ENCODE peak calls at places on chromosomes 16 and 17, in five cellular contexts. S, O, M, Z and W are unnamed samples.

GRCh38 chr17:12568358-12569251 is 97.1 kb upstream of the MYOCD start:
- DNase-seq in S (no peak), O (no peak), M (no peak), Z (no peak), W (no peak)

GRCh38 chr17:17558431-17558830 is 33.1 kb downstream of the PEMT start:
- DNase-seq in S (no peak), O (no peak), M (no peak), Z (no peak), W (no peak)

GRCh38 chr17:70171159-70171558 is 1.8 kb downstream of the KCNJ2 start:
- DNase-seq in S (no peak), O (no peak), M (no peak), Z (no peak), W (no peak)

GRCh38 chr17:12522743-12523181 is 142.9 kb upstream of the MYOCD start:
- DNase-seq in S (no peak), O (peak), M (no peak), Z (no peak), W (peak)

GRCh38 chr17:79080761-79081290 is 6.2 kb downstream of the ENGASE start:
- DNase-seq in S (no peak), O (no peak), M (no peak), Z (peak), W (no peak)

GRCh38 chr16:84647830-84648594 is at the start of gene KLHL36:
- DNase-seq in S (peak), O (no peak), M (peak), Z (peak), W (peak)

GRCh38 chr16:85541619-85542547 is 71.2 kb upstream of the GSE1 start:
- DNase-seq in S (no peak), O (no peak), M (no peak), Z (no peak), W (no peak)

GRCh38 chr17:18219016-18219415 is 6.4 kb upstream of the LLGL1 start:
- DNase-seq in S (no peak), O (peak), M (no peak), Z (peak), W (no peak)

GRCh38 chr17:41463746-41464145 is 3.4 kb downstream of the KRT32 start:
- DNase-seq in S (no peak), O (no peak), M (no peak), Z (no peak), W (no peak)

GRCh38 chr17:42843358-42843934 is 934 bp upstream of the AOC2 start:
- DNase-seq in S (peak), O (peak), M (peak), Z (no peak), W (peak)

GRCh38 chr17:40430272-40431230 is 12.7 kb upstream of the IGFBP4 start:
- DNase-seq in S (peak), O (no peak), M (no peak), Z (no peak), W (no peak)

GRCh38 chr17:64074704-64075484 is 54.5 kb upstream of the ICAM2 start:
- DNase-seq in S (no peak), O (no peak), M (no peak), Z (no peak), W (peak)

GRCh38 chr16:72877374-72878028 is 170.4 kb downstream of the ZFHX3 start:
- DNase-seq in S (peak), O (peak), M (no peak), Z (no peak), W (peak)

GRCh38 chr16:70705056-70705455 is 19.2 kb upstream of the MTSS2 start:
- DNase-seq in S (no peak), O (no peak), M (no peak), Z (no peak), W (no peak)

GRCh38 chr16:55275869-55276268 is 48.1 kb upstream of the IRX6 start:
- DNase-seq in S (no peak), O (no peak), M (no peak), Z (no peak), W (no peak)

GRCh38 chr16:58449306-58449705 is 50.6 kb upstream of the NDRG4 start:
- DNase-seq in S (no peak), O (no peak), M (no peak), Z (no peak), W (no peak)

GRCh38 chr17:57553991-57554825 is 190.9 kb downstream of the CCDC182 start:
- DNase-seq in S (no peak), O (no peak), M (no peak), Z (no peak), W (no peak)

GRCh38 chr17:82480345-82480744 is 21.8 kb downstream of the NARF start:
- DNase-seq in S (no peak), O (no peak), M (no peak), Z (no peak), W (no peak)

GRCh38 chr17:71232801-71233559 is 887.8 kb upstream of the SOX9 start:
- DNase-seq in S (no peak), O (no peak), M (no peak), Z (no peak), W (no peak)

GRCh38 chr17:71234349-71234748 is 886.5 kb upstream of the SOX9 start:
- DNase-seq in S (no peak), O (no peak), M (no peak), Z (no peak), W (no peak)

GRCh38 chr17:71237903-71238538 is 882.8 kb upstream of the SOX9 start:
- DNase-seq in S (no peak), O (peak), M (no peak), Z (no peak), W (peak)
- TF ChIP-seq CTCF in S (peak), O (peak), M (peak), Z (no peak), W (peak)

DNA sequence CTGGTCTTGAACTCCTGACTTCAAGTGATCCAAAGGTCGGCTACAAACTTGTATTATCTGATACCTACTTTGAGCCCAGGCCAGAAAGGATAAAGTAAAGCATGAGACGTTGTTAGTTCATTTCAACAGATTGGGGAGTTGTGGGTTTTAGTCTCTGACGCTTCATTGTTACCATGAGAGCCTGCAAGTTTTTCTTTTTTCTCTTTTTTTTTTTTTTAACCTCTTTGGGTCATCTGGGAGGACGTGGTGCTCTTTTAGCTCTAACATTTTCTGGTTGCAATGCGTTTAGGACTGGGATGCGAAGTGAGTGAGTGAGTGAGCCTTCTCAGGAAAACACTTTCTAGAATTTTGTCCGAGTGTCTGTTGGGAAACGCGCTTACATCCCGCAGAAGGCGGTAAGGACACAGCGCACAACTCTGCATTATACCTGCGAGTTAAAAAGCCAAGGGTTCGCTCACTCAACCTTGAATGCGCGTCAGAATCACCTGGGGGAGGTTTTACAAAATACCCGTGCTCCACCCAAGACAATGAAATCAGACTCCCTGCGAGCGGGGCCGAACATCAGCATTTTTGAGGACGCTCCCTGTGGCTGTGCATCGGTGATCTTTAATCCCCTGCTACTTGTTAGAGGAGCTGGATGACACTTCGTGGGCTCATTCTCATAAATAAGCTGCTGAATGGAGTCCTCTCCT is 704 bp upstream of the RNF135 start:
- DNase-seq in S (no peak), O (no peak), M (no peak), Z (peak), W (peak)
- H3K27ac ChIP-seq in S (peak), O (peak), M (peak), Z (peak), W (peak)

GRCh38 chr16:11100239-11100750 is 155.7 kb downstream of the SOCS1 start:
- DNase-seq in S (peak), O (peak), M (peak), Z (peak), W (no peak)
- TF ChIP-seq CTCF in S (no peak), O (peak), M (peak), Z (no peak), W (no peak)

GRCh38 chr17:75721463-75722011 is 278 bp downstream of the ITGB4 start:
- DNase-seq in S (no peak), O (no peak), M (no peak), Z (no peak), W (no peak)
- H3K27ac ChIP-seq in S (no peak), O (no peak), M (no peak), Z (no peak), W (peak)

DNA sequence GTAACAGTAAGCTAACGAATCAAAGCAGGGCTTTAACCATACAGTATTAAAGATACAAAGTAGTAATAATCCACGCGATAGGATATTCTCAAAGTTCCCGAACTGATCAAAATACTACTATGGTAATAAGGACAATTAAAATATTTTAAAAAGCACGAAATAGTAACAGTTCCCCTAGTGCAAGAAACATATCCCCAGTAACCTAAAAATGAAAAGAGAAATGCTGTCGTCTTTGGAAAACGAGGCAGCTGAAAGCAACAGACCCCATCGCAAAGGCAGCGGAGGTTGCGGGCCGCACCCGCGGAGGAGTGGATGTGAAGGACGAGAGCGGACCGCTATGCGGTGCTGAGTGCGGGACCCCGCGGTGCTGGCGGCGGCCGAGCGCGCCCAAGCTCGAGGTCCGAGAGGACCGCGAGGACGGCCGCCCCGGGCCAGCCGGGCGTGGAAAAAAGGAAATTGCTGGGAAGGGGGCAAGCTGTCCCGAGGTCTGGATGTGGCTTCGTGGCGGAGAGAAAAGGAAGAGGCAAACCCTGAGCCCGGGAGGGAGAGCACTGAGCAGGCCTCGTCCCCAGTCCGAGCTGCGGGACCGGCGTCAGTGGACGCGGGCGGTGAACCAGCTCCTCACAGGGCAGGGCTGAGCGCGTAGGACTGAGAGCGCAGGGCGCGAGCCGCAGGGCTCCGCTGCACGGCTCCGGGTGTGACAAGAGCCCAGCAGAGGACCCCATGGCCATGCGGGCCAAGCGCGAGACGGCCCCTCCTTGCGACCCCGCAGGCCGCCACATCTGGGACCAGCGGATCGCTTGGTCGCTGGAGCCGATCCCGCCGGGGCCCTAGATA is 2.1 kb downstream of the TBX4 start:
- DNase-seq in S (no peak), O (no peak), M (no peak), Z (no peak), W (no peak)
- TF ChIP-seq CTCF in S (no peak), O (no peak), M (no peak), Z (no peak), W (no peak)

DNA sequence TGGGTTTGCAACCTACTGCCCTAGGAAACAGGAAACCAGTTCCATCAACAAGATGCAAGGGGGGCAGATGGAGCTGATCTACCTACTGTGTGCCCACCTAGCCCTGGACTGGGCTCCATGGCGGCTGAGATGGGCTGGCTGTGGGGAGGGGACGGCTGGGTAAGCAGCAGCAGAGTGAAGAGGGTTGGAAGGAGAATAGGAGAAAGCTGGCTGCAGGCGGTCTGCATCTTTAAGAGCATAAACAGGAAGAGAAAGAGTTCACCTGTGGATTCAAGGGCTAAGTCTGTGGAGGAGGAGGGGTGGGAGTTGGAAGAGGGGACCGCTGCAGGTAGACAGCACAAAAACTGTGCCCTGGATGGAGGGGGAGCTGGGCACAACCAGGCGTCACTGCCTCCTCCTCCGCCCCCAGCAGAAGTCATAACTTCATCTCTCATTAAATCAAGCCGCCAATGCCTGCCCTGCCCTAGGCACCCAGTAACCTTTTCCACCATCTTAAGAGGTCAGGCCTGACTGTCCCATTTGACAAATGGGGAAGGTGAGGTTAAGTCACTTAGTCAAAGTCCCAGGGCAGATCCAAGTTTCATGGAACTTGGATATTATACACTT is 694 bp downstream of the SLC13A2 start:
- DNase-seq in S (no peak), O (no peak), M (no peak), Z (no peak), W (no peak)
- H3K27ac ChIP-seq in S (no peak), O (no peak), M (no peak), Z (no peak), W (no peak)

DNA sequence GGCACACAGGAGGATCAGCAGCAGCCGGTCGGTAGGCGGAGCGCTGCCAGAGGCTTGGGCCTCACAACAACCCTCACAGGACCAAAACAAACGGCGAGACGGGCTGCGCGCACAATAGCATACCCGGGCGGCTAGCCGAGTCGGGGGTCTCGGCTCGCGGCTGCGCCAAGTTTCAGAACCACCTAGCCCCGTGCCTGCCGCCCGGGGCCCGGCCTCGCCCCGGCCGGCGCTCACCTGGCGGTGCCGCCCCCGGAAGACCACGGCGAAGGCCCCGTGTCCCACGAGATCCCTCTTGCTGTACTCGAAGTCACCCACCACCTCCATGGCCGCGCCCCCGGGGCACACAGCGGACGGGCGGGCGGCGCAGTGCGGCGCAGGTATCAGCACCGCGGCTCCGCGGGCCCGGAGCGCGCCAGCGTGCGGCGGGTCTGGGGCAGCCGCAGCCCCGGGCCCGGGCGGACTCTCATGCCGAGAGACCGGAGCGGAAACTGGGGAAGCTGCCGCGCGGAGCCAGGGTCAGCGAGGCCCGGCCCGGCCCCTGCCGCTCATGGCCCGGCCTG is 562 bp downstream of the ULK2 start:
- DNase-seq in S (peak), O (peak), M (peak), Z (peak), W (peak)
- TF ChIP-seq CTCF in S (no peak), O (peak), M (no peak), Z (no peak), W (no peak)

GRCh38 chr16:63577891-63578290 is 1541.7 kb upstream of the CDH8 start:
- DNase-seq in S (no peak), O (no peak), M (no peak), Z (no peak), W (no peak)

GRCh38 chr16:63578791-63579190 is 1542.6 kb upstream of the CDH8 start:
- DNase-seq in S (no peak), O (no peak), M (no peak), Z (no peak), W (no peak)

DNA sequence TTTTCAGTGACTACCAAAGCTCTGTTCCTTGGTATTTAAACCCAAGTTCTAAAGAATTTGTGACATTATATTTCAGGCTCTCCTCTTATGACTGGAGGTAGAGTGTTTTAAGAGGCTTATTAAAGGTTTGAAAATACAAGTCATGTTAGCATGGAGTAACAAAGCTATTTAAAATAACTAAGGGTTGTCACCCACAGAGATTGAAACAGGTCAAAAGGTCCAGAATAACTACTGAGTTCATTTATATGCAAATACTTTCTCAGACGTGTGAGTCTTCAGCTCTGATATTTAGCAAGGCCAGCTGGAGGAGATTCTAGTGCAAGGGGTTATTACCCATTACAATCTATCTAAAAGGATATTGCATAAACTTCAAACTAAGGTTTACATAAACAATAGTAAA is 1538.8 kb upstream of the CDH8 start:
- DNase-seq in S (no peak), O (no peak), M (no peak), Z (no peak), W (no peak)
- H3K27ac ChIP-seq in S (no peak), O (no peak), M (no peak), Z (no peak), W (no peak)

DNA sequence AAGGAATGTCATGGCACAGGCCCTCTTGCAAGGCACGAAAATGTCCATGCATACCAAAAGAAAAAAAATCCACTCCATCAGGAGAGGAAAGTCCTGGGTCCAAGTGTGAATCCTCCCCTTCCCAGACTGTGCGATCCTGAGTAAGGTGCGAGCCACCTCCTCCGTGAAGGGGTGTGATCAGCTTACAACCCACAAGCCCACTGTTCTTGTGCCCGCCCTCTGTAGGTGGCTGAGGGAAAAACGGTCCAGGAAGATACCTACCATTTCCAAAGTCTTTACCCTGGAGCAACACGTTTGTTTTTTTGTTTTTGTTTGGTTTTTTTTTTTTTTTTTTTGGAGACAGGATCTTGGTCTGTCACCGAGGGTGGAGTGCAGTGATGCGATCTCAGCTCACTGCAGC is 116.5 kb downstream of the ZNF423 start:
- DNase-seq in S (no peak), O (no peak), M (no peak), Z (no peak), W (no peak)
- TF ChIP-seq CTCF in S (no peak), O (peak), M (no peak), Z (no peak), W (no peak)